ENCODE peak calls at places on chromosomes 6 and 20, in five cellular contexts. F is Panc1; Y is thyroid gland; A is CD8-positive, alpha-beta T cell; L is adrenal gland. D is an unnamed sample.

GRCh38 chr20:25389858-25390537 is 637 bp downstream of the ABHD12 start:
- DNase-seq in F (no peak), Y (peak; percentile 57), A (peak; percentile 6), L (peak; percentile 51), D (peak; percentile 64)

GRCh38 chr20:43681991-43682410 is 15.1 kb downstream of the MYBL2 start:
- DNase-seq in F (no peak), Y (no peak), A (no peak), L (no peak), D (no peak)

GRCh38 chr6:36677753-36678487 is 594 bp upstream of the CDKN1A start:
- DNase-seq in F (no peak), Y (no peak), A (no peak), L (no peak), D (no peak)

GRCh38 chr20:30812739-30813411 is 444.6 kb upstream of the DEFB115 start:
- DNase-seq in F (no peak), Y (no peak), A (no peak), L (no peak), D (no peak)

GRCh38 chr6:144613859-144614258 is 328.7 kb downstream of the UTRN start:
- DNase-seq in F (peak; percentile 12), Y (no peak), A (no peak), L (no peak), D (no peak)

GRCh38 chr20:62705626-62706025 is 3.0 kb upstream of the NTSR1 start:
- DNase-seq in F (no peak), Y (no peak), A (no peak), L (no peak), D (no peak)

GRCh38 chr6:42315991-42316378 is 98.3 kb upstream of the MRPS10 start:
- DNase-seq in F (peak; percentile 96), Y (no peak), A (no peak), L (peak; percentile 47), D (peak; percentile 54)

GRCh38 chr20:31974975-31975481 is 7.1 kb downstream of the XKR7 start:
- DNase-seq in F (no peak), Y (no peak), A (no peak), L (no peak), D (no peak)

GRCh38 chr6:107763959-107764358 is 60.2 kb downstream of the SCML4 start:
- DNase-seq in F (no peak), Y (no peak), A (no peak), L (no peak), D (no peak)

GRCh38 chr6:150016324-150017185 is 8.8 kb downstream of the RAET1L start:
- DNase-seq in F (peak; percentile 41), Y (peak; percentile 75), A (peak; percentile 29), L (peak; percentile 64), D (no peak)

GRCh38 chr6:152151930-152152329 is 344.4 kb downstream of the ESR1 start:
- DNase-seq in F (no peak), Y (no peak), A (no peak), L (no peak), D (no peak)
- H3K9me3 ChIP-seq in F (no peaks in the 10 kb centered on the region), Y (no peaks in the 10 kb centered on the region), A (no peaks in the 10 kb centered on the region), L (no peaks in the 10 kb centered on the region), D (no peaks in the 10 kb centered on the region)

GRCh38 chr6:48691420-48691819 is 580.4 kb upstream of the PTCHD4 start:
- DNase-seq in F (no peak), Y (no peak), A (no peak), L (no peak), D (no peak)
- H3K9me3 ChIP-seq in F (no peaks in the 10 kb centered on the region), Y (no peaks in the 10 kb centered on the region), A (peaks cover 6% of the 10 kb centered on the region), L (no peaks in the 10 kb centered on the region), D (no peaks in the 10 kb centered on the region)

DNA sequence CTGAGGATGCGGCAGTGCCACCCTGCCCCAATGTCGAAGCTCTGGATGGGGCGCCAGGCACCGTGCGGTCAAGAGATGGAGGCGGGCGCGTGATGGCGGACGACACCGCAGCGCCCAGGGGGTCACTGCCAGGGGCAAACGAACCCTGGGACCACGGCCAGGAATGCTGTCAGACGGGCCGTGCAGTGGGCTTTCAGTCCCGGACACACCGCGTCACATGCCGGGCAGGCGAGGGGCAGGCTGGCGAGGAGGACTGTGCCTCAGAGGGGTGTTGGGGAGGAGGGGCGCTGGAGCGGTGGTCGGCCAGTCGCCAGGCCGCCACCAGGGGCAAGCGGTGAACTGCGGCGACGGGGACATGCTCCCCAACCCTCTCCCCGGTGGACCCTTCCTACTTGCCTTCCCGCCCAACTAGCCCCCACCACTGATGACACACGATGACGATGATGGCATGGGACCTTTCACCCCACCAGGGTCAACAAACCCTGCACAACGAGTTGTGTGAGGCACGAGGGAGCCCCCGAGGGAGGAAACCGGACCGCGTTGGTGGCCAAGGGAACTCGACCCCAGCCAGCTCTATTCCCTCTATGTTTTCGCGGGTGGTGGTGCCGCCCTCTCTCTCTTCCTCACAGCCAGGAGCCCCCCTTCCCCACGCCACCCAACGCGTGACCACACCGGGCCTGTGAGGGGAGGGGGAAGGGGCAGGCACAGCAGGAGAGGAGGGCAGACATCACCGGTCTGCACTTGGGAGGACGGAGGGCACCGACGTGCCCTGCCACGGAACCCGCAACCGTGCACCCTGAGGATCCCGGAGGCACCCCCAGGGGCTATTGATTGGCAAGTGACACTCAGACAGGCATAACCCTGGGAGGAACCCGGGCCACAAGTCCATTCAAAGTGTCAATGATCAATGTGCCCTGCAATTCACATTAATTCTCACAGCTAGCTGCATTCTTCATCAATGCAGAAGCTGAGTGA is 1960.9 kb upstream of the DEFB115 start:
- DNase-seq in F (no peak), Y (no peak), A (no peak), L (no peak), D (no peak)
- H3K9me3 ChIP-seq in F (no peaks in the 10 kb centered on the region), Y (no peaks in the 10 kb centered on the region), A (no peaks in the 10 kb centered on the region), L (no peaks in the 10 kb centered on the region), D (no peaks in the 10 kb centered on the region)

GRCh38 chr6:135478626-135479025 is 18.9 kb downstream of the AHI1 start:
- DNase-seq in F (no peak), Y (no peak), A (no peak), L (no peak), D (no peak)
- H3K9me3 ChIP-seq in F (peaks cover 21% of the 10 kb centered on the region), Y (no peaks in the 10 kb centered on the region), A (peaks cover 4% of the 10 kb centered on the region), L (no peaks in the 10 kb centered on the region), D (no peaks in the 10 kb centered on the region)

GRCh38 chr20:48011025-48011424 is 225.7 kb upstream of the SULF2 start:
- DNase-seq in F (no peak), Y (no peak), A (no peak), L (no peak), D (no peak)

GRCh38 chr20:48015136-48015925 is 230.1 kb upstream of the SULF2 start:
- DNase-seq in F (no peak), Y (no peak), A (no peak), L (no peak), D (no peak)

GRCh38 chr20:48008850-48009535 is 223.7 kb upstream of the SULF2 start:
- DNase-seq in F (no peak), Y (no peak), A (no peak), L (no peak), D (no peak)

GRCh38 chr20:48010623-48011022 is 225.3 kb upstream of the SULF2 start:
- DNase-seq in F (no peak), Y (no peak), A (no peak), L (no peak), D (no peak)

DNA sequence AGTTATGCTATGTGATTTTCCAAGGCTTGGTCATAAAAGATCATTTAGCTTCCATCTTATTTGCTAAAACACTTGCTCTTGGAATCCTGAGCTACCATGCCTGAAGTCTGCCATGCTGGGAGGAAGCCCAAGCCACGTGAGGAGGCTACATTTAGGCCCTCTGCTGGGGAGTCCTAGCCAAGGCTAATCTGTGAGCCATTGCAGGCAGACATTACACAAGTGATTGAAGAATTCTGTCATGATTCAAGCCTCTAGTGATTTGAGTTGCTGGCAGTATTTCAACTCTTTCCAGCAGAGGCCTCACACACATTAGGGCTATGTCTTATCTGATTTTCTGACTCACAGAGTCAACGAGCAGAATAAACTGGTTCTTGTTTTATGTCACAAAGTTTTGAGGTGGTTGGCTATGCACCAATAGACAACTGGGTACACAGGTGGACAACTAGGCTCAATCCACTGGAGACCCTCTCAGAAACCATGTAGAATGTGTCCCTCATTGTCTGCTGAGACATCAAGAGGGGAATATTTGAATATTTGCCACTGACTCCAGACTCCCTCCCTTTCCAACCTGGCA is 227.2 kb upstream of the SULF2 start:
- DNase-seq in F (no peak), Y (no peak), A (no peak), L (no peak), D (no peak)
- H3K9me3 ChIP-seq in F (no peaks in the 10 kb centered on the region), Y (no peaks in the 10 kb centered on the region), A (no peaks in the 10 kb centered on the region), L (no peaks in the 10 kb centered on the region), D (no peaks in the 10 kb centered on the region)

DNA sequence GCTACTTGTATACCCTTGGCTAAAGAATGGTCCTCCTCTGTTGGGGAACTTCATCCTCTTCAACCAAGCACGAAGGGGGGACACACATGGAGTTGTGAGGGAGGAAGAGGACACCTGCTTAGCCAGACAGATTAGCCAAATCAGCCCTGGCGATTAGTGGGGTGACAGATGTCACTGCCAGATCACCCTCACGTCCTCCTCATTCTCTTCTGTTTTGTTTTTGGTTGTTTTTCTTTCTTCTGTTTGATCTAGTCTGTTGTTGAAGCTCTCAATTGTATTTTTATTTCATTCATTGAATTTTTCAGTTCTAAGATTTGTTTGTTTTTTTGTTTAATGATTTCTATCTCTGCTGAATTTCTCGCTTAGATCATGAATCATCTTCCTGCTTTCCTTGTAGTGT is 27.5 kb upstream of the NKX2-4 start:
- DNase-seq in F (no peak), Y (no peak), A (no peak), L (no peak), D (no peak)
- H3K9me3 ChIP-seq in F (no peaks in the 10 kb centered on the region), Y (no peaks in the 10 kb centered on the region), A (peaks cover 8% of the 10 kb centered on the region), L (no peaks in the 10 kb centered on the region), D (no peaks in the 10 kb centered on the region)

GRCh38 chr20:46505501-46505900 is 7.9 kb downstream of the ZNF334 start:
- DNase-seq in F (no peak), Y (no peak), A (no peak), L (no peak), D (no peak)

GRCh38 chr20:46501961-46502360 is 11.4 kb downstream of the ZNF334 start:
- DNase-seq in F (no peak), Y (no peak), A (no peak), L (no peak), D (no peak)

GRCh38 chr20:46501337-46501942 is 11.9 kb downstream of the ZNF334 start:
- DNase-seq in F (no peak), Y (no peak), A (no peak), L (no peak), D (no peak)
- H3K9me3 ChIP-seq in F (peaks cover 45% of the 10 kb centered on the region), Y (no peaks in the 10 kb centered on the region), A (peaks cover 20% of the 10 kb centered on the region), L (no peaks in the 10 kb centered on the region), D (no peaks in the 10 kb centered on the region)

DNA sequence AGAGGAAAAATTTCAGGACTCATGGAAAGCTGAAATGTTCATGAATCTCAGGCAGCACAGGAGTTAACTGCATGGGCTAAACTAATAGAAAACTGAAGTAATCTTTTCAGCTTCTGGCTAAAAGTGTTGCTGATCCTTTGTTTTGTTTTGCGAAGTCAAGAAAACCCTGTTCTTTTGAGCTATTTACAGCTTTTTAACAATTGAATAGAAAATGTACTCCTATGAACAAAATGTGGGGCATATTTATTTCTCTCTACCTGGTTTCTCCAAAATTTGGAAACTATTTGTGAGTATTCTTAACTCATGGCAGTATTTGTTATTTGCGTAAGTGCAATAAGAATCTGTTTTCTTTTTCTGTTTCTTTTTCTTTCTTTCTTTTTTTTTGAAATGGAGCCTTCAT is 818.8 kb upstream of the CITED2 start:
- DNase-seq in F (no peak), Y (no peak), A (no peak), L (no peak), D (no peak)
- H3K9me3 ChIP-seq in F (peaks cover 15% of the 10 kb centered on the region), Y (no peaks in the 10 kb centered on the region), A (no peaks in the 10 kb centered on the region), L (no peaks in the 10 kb centered on the region), D (peaks cover 4% of the 10 kb centered on the region)

D was measured in Peyer's patch.